ENCODE peak calls at places on chromosomes 11 and 22, in five cellular contexts. Q is gastrocnemius medialis; D is chondrocyte; O is CD4-positive, alpha-beta T cell; V is pancreas. A is an unnamed sample.

GRCh38 chr22:49810363-49811013 is 17.2 kb downstream of the BRD1 start:
- DNase-seq in Q (no peak), D (no peak), O (no peak), V (no peak), A (no peak)

GRCh38 chr22:44702479-44703219 is 645 bp downstream of the PRR5 start:
- DNase-seq in Q (no peak), D (peak), O (peak), V (peak), A (peak)

GRCh38 chr11:95147364-95147905 is 57.8 kb downstream of the ENDOD1 start:
- DNase-seq in Q (no peak), D (no peak), O (no peak), V (no peak), A (no peak)

GRCh38 chr11:17531071-17531817 is 13.0 kb downstream of the USH1C start:
- DNase-seq in Q (no peak), D (peak), O (no peak), V (no peak), A (no peak)

GRCh38 chr11:111814106-111814505 is 47.9 kb upstream of the PPP2R1B start:
- DNase-seq in Q (no peak), D (no peak), O (no peak), V (no peak), A (no peak)

GRCh38 chr11:46223252-46223513 is 54.3 kb upstream of the CREB3L1 start:
- DNase-seq in Q (no peak), D (no peak), O (no peak), V (no peak), A (no peak)

GRCh38 chr11:127275771-127276170 is 275.2 kb upstream of the KIRREL3 start:
- DNase-seq in Q (no peak), D (no peak), O (no peak), V (no peak), A (no peak)

GRCh38 chr11:65981972-65982823 is 19.8 kb downstream of the EIF1AD start:
- DNase-seq in Q (no peak), D (peak), O (no peak), V (no peak), A (no peak)

GRCh38 chr22:46108564-46109473 is 41.5 kb upstream of the PPARA start:
- DNase-seq in Q (no peak), D (no peak), O (no peak), V (peak), A (no peak)

GRCh38 chr11:69166186-69167115 is 10.7 kb downstream of the SMIM38 start:
- DNase-seq in Q (no peak), D (peak), O (no peak), V (no peak), A (no peak)
- TF ChIP-seq CTCF in Q (no peak), D (peak), O (no peak), V (no peak), A (peak)

GRCh38 chr11:22165087-22165486 is 27.8 kb upstream of the ANO5 start:
- DNase-seq in Q (no peak), D (no peak), O (no peak), V (no peak), A (no peak)

GRCh38 chr11:22165799-22166548 is 26.9 kb upstream of the ANO5 start:
- DNase-seq in Q (no peak), D (no peak), O (no peak), V (no peak), A (no peak)

GRCh38 chr11:22163394-22163797 is 29.5 kb upstream of the ANO5 start:
- DNase-seq in Q (no peak), D (no peak), O (no peak), V (no peak), A (no peak)

GRCh38 chr11:22162754-22163153 is 30.1 kb upstream of the ANO5 start:
- DNase-seq in Q (no peak), D (no peak), O (no peak), V (no peak), A (no peak)
- TF ChIP-seq CTCF in Q (no peak), D (no peak), O (no peak), V (no peak), A (no peak)

DNA sequence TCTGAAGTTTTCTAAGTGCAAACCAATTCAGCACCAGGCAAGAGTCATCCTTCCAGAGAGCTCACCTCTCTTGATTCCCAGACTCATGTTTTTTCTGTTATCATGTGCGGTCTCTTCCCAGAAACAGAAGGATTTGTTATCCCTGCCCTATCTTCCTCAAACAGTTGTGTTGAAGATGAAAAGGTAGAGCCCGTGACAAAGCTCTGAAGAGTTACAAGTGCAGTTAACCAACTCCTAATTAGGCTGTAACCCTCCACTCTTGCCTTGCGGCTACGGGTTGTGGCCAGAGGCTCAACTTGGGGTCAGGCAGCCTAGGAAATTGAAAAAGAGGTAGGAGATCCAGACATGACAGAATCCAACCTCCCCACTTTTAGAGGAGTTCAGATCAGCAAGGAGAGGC is 76.2 kb upstream of the CADM1 start:
- DNase-seq in Q (no peak), D (no peak), O (no peak), V (no peak), A (no peak)
- TF ChIP-seq CTCF in Q (no peak), D (no peak), O (no peak), V (no peak), A (no peak)

DNA sequence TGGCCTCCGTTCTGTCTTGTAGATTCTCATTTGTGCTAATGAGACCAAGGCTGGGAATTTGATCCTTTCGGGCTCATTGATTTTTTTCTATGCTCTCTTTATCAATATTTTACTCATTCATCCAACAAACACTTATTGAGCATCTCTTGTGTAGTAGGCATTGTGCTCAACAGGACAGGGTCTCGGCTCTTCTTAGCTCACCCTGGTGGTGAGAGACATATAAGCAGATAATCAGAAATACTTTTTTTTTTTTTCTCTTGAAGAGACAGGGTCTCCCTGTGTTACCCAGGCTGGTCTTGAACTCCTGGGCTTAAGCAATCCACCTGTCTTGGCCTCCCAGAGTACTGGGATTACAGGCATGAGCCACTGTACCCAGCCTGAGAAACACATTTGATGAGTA is 48.0 kb upstream of the SLC5A1 start:
- DNase-seq in Q (no peak), D (no peak), O (no peak), V (no peak), A (no peak)
- TF ChIP-seq CTCF in Q (no peak), D (peak), O (no peak), V (no peak), A (no peak)

DNA sequence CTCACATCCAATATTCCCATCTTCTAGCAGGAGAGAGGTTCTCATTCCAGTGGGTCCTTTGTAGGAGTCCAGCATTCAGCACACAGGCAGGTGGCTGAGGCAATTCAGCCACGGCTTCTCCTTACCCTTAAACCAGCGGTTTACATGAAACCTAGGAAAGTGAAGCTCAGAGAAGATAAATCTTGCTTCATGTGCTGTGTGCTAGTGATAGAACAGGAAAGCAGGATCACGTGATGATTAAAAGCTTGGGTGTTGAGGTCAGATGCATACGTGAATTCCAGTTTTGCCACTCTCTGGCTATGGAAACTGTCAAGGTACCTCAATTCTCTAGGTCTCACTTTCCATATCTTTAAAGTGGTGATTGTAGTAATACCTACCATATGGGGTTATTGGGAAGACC is 331.6 kb downstream of the INSC start:
- DNase-seq in Q (no peak), D (no peak), O (no peak), V (no peak), A (no peak)
- TF ChIP-seq CTCF in Q (no peak), D (no peak), O (no peak), V (no peak), A (no peak)

GRCh38 chr22:19495562-19496323 is 16.0 kb downstream of the CDC45 start:
- DNase-seq in Q (no peak), D (no peak), O (no peak), V (no peak), A (no peak)
- TF ChIP-seq CTCF in Q (peak), D (peak), O (peak), V (no peak), A (no peak)

DNA sequence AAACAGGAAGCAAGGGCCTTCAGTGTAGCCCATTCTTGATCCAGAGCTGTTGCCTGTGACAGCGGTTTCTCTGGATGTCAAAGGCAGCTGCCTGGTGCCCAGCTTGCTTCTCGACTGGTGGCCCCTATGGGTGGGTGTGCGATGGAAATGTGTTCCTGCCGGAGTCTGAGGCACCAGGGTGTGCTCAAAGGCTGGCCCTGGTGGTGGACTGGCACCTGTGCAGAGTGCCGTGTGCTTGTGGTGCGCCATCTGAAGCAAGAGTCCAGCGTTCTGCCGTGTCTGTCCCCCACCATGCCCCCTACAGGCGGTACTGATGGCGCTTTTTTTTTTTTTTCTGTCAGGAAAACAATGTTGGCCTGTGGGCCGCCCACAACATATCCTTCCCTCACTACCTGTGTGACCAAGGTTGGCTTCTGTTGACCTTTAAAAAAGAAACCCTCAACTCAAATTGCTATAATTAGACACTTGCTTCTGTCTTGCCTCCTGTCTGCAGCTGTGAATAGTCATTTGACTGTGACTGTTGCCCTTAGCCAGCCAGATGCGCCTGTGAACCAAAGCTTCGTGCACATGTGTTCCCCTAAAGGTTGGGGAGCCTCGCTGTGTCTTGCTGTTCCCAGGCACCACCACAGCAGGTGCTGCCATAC is 4.7 kb upstream of the RANBP1 start:
- DNase-seq in Q (no peak), D (peak), O (no peak), V (no peak), A (no peak)
- TF ChIP-seq CTCF in Q (peak), D (peak), O (peak), V (no peak), A (peak)

DNA sequence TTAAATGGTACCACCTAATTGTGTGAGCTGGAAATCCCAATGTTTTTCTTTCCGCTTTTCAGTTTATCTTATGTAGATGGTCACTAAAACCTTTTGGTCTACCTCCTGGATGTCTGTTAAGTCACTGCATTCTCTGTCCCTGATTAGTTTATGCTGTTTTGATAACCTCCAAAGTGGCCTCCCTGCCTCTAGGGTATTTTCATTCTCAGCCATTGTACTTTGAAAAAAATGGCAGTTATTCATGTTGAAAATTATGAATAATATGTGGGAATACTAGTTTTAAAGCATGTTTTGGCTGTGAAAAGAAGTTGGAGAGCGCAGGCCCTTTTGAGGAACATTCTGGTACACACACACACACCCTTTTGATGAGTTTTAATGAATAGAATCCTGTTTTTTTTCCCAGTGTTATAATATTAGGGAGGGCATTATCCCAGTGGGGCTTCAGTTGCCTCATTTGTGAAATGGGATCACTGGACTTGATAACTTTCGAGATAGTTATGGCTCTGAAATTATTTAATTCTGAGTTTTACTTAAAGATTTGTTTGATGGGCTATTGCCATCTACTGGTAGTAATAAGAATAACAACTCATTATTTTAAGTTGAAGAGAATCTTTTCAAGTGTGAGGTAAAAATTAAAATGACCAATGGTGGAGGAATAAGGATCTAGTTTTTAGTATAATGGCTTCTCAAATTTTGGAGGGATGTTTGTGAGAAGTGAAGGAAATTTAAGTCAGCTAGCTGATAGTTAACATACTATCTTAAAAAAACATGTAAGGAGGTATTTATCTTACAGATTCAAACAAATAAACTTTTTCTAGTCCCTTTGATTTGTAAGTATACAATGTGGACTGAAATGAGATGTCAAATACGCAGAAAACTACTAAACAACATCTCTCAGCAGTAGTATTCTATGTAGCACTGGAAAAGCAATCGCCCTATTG is 3.9 kb downstream of the FDX1 start:
- DNase-seq in Q (no peak), D (no peak), O (no peak), V (no peak), A (no peak)
- TF ChIP-seq CTCF in Q (peak), D (peak), O (peak), V (peak), A (peak)

A was measured in RWPE2.